ENCODE peak calls at places on chromosomes 1 and 21, in five cellular contexts. U is transverse colon, M is uterus, A is thyroid gland, B is Peyer's patch. V is an unnamed sample.

GRCh38 chr1:179706339-179706941 is 36.7 kb upstream of the FAM163A start:
- DNase-seq in U (peak), M (peak), A (peak), B (no peak), V (no peak)

GRCh38 chr21:39055167-39055767 is 128.0 kb downstream of the PSMG1 start:
- DNase-seq in U (no peak), M (no peak), A (no peak), B (no peak), V (no peak)

GRCh38 chr1:178928041-178928440 is 57.2 kb upstream of the ANGPTL1 start:
- DNase-seq in U (no peak), M (no peak), A (no peak), B (no peak), V (no peak)

GRCh38 chr1:148162363-148162762 is 10.3 kb upstream of the NBPF11 start:
- DNase-seq in U (no peak), M (no peak), A (no peak), B (no peak), V (peak)

GRCh38 chr1:157574836-157575235 is 22.5 kb upstream of the FCRL5 start:
- DNase-seq in U (no peak), M (no peak), A (no peak), B (no peak), V (no peak)

GRCh38 chr1:225004396-225004795 is 74.9 kb downstream of the DNAH14 start:
- DNase-seq in U (no peak), M (no peak), A (no peak), B (no peak), V (no peak)

GRCh38 chr21:46509760-46510159 is 51.1 kb downstream of the DIP2A start:
- DNase-seq in U (peak), M (no peak), A (no peak), B (peak), V (no peak)

GRCh38 chr1:111621050-111621449 is 1.5 kb downstream of the RAP1A start:
- DNase-seq in U (no peak), M (no peak), A (no peak), B (no peak), V (no peak)

GRCh38 chr1:206706298-206706791 is 21.6 kb downstream of the MAPKAPK2 start:
- DNase-seq in U (no peak), M (peak), A (peak), B (no peak), V (no peak)

GRCh38 chr1:38071530-38072266 is 25.1 kb upstream of the POU3F1 start:
- DNase-seq in U (no peak), M (no peak), A (no peak), B (no peak), V (no peak)

GRCh38 chr1:1175221-1176062 is 1.8 kb downstream of the TTLL10 start:
- DNase-seq in U (no peak), M (no peak), A (no peak), B (peak), V (peak)

GRCh38 chr1:154474802-154475201 is 27.2 kb upstream of the TDRD10 start:
- DNase-seq in U (peak), M (no peak), A (peak), B (peak), V (no peak)

GRCh38 chr1:52288286-52288685 is 77.7 kb downstream of the CC2D1B start:
- DNase-seq in U (no peak), M (no peak), A (no peak), B (no peak), V (no peak)

GRCh38 chr1:226411619-226412018 is 3.7 kb upstream of the PARP1 start:
- DNase-seq in U (no peak), M (no peak), A (peak), B (no peak), V (peak)

GRCh38 chr1:16012590-16013219 is 5.1 kb downstream of the HSPB7 start:
- DNase-seq in U (peak), M (peak), A (peak), B (peak), V (peak)

GRCh38 chr1:78543941-78544630 is 53.3 kb downstream of the PTGFR start:
- DNase-seq in U (no peak), M (no peak), A (no peak), B (no peak), V (no peak)

GRCh38 chr1:235998812-235999211 is 66.1 kb downstream of the NID1 start:
- DNase-seq in U (no peak), M (no peak), A (no peak), B (no peak), V (no peak)

GRCh38 chr1:165897326-165898303 is 70.2 kb downstream of the UCK2 start:
- DNase-seq in U (no peak), M (no peak), A (no peak), B (no peak), V (no peak)

GRCh38 chr1:96059736-96060135 is 661.8 kb upstream of the PTBP2 start:
- DNase-seq in U (no peak), M (no peak), A (no peak), B (no peak), V (no peak)

GRCh38 chr1:159779403-159779851 is 1.3 kb upstream of the DUSP23 start:
- DNase-seq in U (no peak), M (no peak), A (no peak), B (no peak), V (no peak)

GRCh38 chr21:35163381-35163780 is 114.3 kb upstream of the RUNX1 start:
- DNase-seq in U (no peak), M (no peak), A (no peak), B (no peak), V (no peak)

GRCh38 chr1:5769760-5770159 is 222.5 kb downstream of the NPHP4 start:
- DNase-seq in U (no peak), M (no peak), A (no peak), B (peak), V (no peak)

GRCh38 chr1:156419863-156420208 is 50.8 kb downstream of the RHBG start:
- DNase-seq in U (no peak), M (no peak), A (no peak), B (no peak), V (no peak)

GRCh38 chr1:91478693-91479234 is 21.9 kb upstream of the CDC7 start:
- DNase-seq in U (no peak), M (no peak), A (no peak), B (no peak), V (no peak)

GRCh38 chr1:41432481-41433280 is 51.8 kb downstream of the EDN2 start:
- DNase-seq in U (peak), M (peak), A (peak), B (peak), V (peak)

GRCh38 chr1:206792939-206793607 is 20.8 kb upstream of the IL10 start:
- DNase-seq in U (no peak), M (no peak), A (no peak), B (no peak), V (peak)

GRCh38 chr1:20633190-20634064 is at the start of gene PINK1:
- DNase-seq in U (peak), M (peak), A (peak), B (peak), V (peak)
- TF ChIP-seq POLR2A in U (peak), M (peak), A (peak), B (peak), V (no peak)

DNA sequence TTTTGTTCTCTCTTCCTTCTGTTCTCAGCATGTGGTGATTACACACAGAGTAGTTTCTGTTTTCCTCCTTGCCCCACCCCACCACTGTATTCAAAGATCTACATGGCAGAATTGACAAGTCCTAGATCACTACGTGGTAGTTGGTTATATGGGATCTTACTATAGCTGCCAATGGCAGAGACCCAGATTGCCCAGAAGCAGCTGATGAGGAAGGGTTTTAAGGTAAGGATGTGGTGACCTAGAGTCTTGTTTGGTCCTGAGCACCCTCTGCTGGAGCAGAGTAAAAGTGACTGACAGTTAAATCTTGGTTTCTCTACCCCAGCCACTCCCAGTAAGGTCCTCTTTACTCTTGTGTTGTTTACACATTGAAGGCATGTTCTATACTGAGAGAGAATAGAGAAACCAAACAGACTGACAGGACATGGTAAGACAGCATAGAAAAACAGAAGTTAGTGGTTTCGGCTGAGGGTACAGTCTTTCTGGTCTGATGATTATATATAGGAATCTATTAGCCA is 22.8 kb upstream of the STRIP1 start:
- DNase-seq in U (peak), M (no peak), A (no peak), B (no peak), V (peak)
- H3K27ac ChIP-seq in U (peak), M (no peak), A (no peak), B (peak), V (no peak)

DNA sequence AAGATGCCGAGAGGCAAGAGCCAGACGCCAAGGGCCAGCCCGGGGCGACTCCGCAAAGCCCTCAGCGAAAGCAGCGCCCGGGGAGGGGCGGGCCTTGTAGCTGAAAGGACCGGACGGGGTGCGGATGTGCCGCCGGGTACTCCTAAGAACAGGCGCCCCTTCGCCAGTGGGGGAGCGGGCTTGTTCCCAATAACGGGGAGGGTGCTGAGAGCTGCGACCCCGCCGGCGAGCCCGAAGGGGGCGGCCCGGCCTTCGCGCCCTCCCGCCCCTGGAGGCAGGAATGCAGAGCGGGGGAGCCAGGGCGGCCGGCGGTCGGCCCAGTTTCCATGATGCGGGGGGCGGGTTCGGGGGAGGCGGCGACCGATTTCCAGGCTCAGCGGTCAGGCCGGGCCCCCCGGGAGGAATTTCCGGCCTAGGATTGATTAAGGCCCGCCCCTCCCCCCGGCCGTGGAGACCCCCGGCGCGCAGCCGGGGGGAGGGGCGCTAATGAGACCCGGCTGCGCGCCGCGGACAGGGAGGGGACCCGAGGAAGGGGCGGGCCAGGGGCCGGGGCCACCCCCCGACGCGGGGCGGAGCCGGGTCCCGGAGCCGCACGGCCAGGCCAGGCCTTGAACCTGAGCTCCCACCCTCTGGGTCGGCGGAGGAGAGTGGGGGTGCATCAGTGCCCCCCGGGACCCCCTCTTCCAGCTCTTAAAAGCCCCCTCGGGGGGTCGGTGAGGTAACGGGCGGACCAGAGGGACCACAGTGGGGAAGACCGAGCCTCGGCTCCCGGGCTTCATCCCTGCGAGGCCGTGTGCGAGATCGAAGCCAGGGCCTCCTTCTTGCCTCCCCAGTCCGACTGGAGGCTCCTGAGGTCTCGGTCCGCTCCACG is 898 bp upstream of the TMEM200B start:
- DNase-seq in U (peak), M (peak), A (peak), B (peak), V (peak)
- TF ChIP-seq POLR2A in U (peak), M (peak), A (peak), B (peak), V (peak)

DNA sequence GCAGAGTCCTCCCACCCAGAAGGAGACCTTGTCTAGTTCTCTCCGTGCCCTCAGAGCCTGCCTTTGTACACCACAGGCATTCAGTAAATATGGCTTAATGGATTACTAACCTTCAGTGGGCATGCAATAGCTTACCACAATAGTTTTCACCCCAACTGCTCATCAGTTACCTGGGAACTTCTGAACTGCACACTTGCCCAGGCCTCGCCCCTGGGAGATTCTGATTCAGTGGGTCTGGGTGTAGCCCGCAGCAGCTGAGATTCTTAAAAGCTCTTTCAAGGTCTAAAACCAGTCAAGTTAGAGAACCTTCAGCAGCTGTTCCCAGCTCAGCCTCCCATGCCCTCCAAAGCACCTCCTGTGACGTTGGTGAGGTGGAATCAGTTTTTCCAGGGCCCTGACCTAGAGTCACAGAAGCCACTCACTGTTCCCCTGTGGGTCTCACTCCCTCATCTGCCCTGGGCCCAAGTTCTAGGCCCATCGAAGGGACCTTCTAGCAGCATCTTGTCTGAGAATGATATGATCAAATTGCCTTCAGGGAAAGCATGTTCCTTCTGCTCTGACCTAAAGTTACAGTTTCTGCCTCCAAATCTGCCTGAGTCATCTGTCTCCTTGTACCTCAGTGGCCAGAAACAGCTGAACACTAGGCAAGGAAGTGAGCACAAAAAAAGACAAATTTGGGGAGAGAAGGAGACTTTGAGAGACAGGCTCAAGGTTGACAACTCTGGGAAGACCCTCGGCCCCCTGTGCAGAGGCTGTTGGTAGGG is 10.8 kb downstream of the ASAP3 start:
- DNase-seq in U (no peak), M (no peak), A (peak), B (no peak), V (no peak)
- H3K27ac ChIP-seq in U (no peak), M (no peak), A (peak), B (no peak), V (no peak)

GRCh38 chr1:145845514-145846161 is at the start of gene NUDT17:
- DNase-seq in U (peak), M (peak), A (peak), B (peak), V (peak)
- TF ChIP-seq POLR2A in U (no peak), M (no peak), A (no peak), B (no peak), V (no peak)

GRCh38 chr1:209445576-209445975 is 137.9 kb upstream of the CAMK1G start:
- DNase-seq in U (no peak), M (no peak), A (no peak), B (no peak), V (no peak)

GRCh38 chr1:209439828-209440227 is 143.7 kb upstream of the CAMK1G start:
- DNase-seq in U (no peak), M (no peak), A (no peak), B (no peak), V (no peak)

GRCh38 chr1:209443975-209444651 is 139.4 kb upstream of the CAMK1G start:
- DNase-seq in U (no peak), M (no peak), A (no peak), B (no peak), V (no peak)

DNA sequence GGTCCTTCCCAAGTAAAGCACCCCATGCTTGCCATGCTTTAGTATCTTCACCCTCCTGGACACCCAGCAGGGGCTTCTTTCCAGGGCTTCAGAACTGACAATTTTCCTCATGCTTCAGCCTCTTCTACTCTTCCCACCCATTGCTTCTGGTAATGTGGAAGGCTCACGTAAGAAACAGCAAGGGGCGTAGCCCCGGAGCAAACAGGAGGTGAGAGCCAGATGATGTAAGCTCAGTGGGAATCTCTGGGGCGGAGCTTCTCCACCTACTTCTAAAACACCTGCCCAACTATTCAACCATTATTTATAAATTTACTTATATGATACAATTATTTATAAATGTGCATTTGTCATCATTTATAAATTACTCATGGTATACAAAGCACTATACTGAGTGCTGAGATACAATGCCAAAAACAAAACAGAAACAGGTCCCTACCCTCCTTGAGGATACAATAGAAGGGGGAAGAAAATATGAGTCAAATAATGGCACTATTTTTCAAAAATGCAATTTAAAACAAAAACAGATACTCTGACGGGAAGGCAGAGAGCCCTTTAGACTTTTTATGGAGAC is 140.1 kb upstream of the CAMK1G start:
- DNase-seq in U (no peak), M (no peak), A (no peak), B (no peak), V (no peak)
- H3K27ac ChIP-seq in U (no peak), M (no peak), A (no peak), B (no peak), V (no peak)